ENCODE peak calls at places on chromosomes 16 and 17, in six cellular contexts. One of them, this sample, is unnamed.

GRCh38 chr17:68396795-68397536 is 60.3 kb downstream of the WIPI1 start:
- DNase-seq in left ventricle myocardium inferior: no peak
- DNase-seq in fibroblast of pulmonary artery: no peak
- DNase-seq in foreskin fibroblast: no peak
- DNase-seq in kidney: no peak
- DNase-seq in IMR-90: no peak
- DNase-seq in this sample: no peak

GRCh38 chr17:19904924-19905323 is 37.2 kb upstream of the ULK2 start:
- DNase-seq in left ventricle myocardium inferior: peak
- DNase-seq in fibroblast of pulmonary artery: no peak
- DNase-seq in foreskin fibroblast: no peak
- DNase-seq in kidney: no peak
- DNase-seq in IMR-90: no peak
- DNase-seq in this sample: no peak

GRCh38 chr16:81997738-81998137 is 13.5 kb downstream of the SDR42E1 start:
- DNase-seq in left ventricle myocardium inferior: no peak
- DNase-seq in fibroblast of pulmonary artery: peak
- DNase-seq in foreskin fibroblast: peak
- DNase-seq in kidney: no peak
- DNase-seq in IMR-90: peak
- DNase-seq in this sample: peak

GRCh38 chr17:49061524-49061943 is 64.3 kb downstream of the IGF2BP1 start:
- DNase-seq in left ventricle myocardium inferior: no peak
- DNase-seq in fibroblast of pulmonary artery: peak
- DNase-seq in foreskin fibroblast: no peak
- DNase-seq in kidney: no peak
- DNase-seq in IMR-90: peak
- DNase-seq in this sample: peak

GRCh38 chr16:2692948-2693651 is 10.8 kb downstream of the KCTD5 start:
- DNase-seq in left ventricle myocardium inferior: no peak
- DNase-seq in fibroblast of pulmonary artery: no peak
- DNase-seq in foreskin fibroblast: peak
- DNase-seq in kidney: peak
- DNase-seq in IMR-90: peak
- DNase-seq in this sample: peak

GRCh38 chr17:75011788-75012319 is 616 bp upstream of the MRPL58 start:
- DNase-seq in left ventricle myocardium inferior: peak
- DNase-seq in fibroblast of pulmonary artery: peak
- DNase-seq in foreskin fibroblast: peak
- DNase-seq in kidney: peak
- DNase-seq in IMR-90: peak
- DNase-seq in this sample: peak

GRCh38 chr17:7466644-7467341 is 12.6 kb downstream of the ZBTB4 start:
- DNase-seq in left ventricle myocardium inferior: peak
- DNase-seq in fibroblast of pulmonary artery: peak
- DNase-seq in foreskin fibroblast: peak
- DNase-seq in kidney: peak
- DNase-seq in IMR-90: peak
- DNase-seq in this sample: peak

GRCh38 chr17:40598928-40599627 is 33.8 kb upstream of the CCR7 start:
- DNase-seq in left ventricle myocardium inferior: no peak
- DNase-seq in fibroblast of pulmonary artery: peak
- DNase-seq in foreskin fibroblast: no peak
- DNase-seq in kidney: peak
- DNase-seq in IMR-90: peak
- DNase-seq in this sample: peak

GRCh38 chr17:82497483-82498405 is 21.8 kb upstream of the FOXK2 start:
- DNase-seq in left ventricle myocardium inferior: no peak
- DNase-seq in fibroblast of pulmonary artery: peak
- DNase-seq in foreskin fibroblast: peak
- DNase-seq in kidney: no peak
- DNase-seq in IMR-90: peak
- DNase-seq in this sample: peak

GRCh38 chr17:55717898-55718735 is 4.5 kb downstream of the TMEM100 start:
- DNase-seq in left ventricle myocardium inferior: peak
- DNase-seq in fibroblast of pulmonary artery: peak
- DNase-seq in foreskin fibroblast: peak
- DNase-seq in kidney: no peak
- DNase-seq in IMR-90: peak
- DNase-seq in this sample: peak

GRCh38 chr17:37829446-37830142 is 84.7 kb upstream of the HNF1B start:
- DNase-seq in left ventricle myocardium inferior: no peak
- DNase-seq in fibroblast of pulmonary artery: no peak
- DNase-seq in foreskin fibroblast: no peak
- DNase-seq in kidney: no peak
- DNase-seq in IMR-90: no peak
- DNase-seq in this sample: no peak

GRCh38 chr16:56401482-56401881 is 23.9 kb downstream of the AMFR start:
- DNase-seq in left ventricle myocardium inferior: no peak
- DNase-seq in fibroblast of pulmonary artery: no peak
- DNase-seq in foreskin fibroblast: no peak
- DNase-seq in kidney: no peak
- DNase-seq in IMR-90: no peak
- DNase-seq in this sample: no peak

GRCh38 chr17:60573139-60573975 is 26.6 kb upstream of the PPM1D start:
- DNase-seq in left ventricle myocardium inferior: no peak
- DNase-seq in fibroblast of pulmonary artery: peak
- DNase-seq in foreskin fibroblast: peak
- DNase-seq in kidney: no peak
- DNase-seq in IMR-90: peak
- DNase-seq in this sample: peak

GRCh38 chr16:10879681-10880589 is 2.9 kb downstream of the CIITA start:
- DNase-seq in left ventricle myocardium inferior: no peak
- DNase-seq in fibroblast of pulmonary artery: no peak
- DNase-seq in foreskin fibroblast: no peak
- DNase-seq in kidney: no peak
- DNase-seq in IMR-90: no peak
- DNase-seq in this sample: no peak

GRCh38 chr17:80559688-80560290 is 15.2 kb downstream of the RPTOR start:
- DNase-seq in left ventricle myocardium inferior: no peak
- DNase-seq in fibroblast of pulmonary artery: peak
- DNase-seq in foreskin fibroblast: peak
- DNase-seq in kidney: no peak
- DNase-seq in IMR-90: peak
- DNase-seq in this sample: peak

GRCh38 chr17:49249292-49249794 is 18.8 kb upstream of the PHOSPHO1 start:
- DNase-seq in left ventricle myocardium inferior: peak
- DNase-seq in fibroblast of pulmonary artery: peak
- DNase-seq in foreskin fibroblast: peak
- DNase-seq in kidney: peak
- DNase-seq in IMR-90: no peak
- DNase-seq in this sample: peak

GRCh38 chr17:5783851-5784250 is 199.5 kb upstream of the NLRP1 start:
- DNase-seq in left ventricle myocardium inferior: no peak
- DNase-seq in fibroblast of pulmonary artery: no peak
- DNase-seq in foreskin fibroblast: no peak
- DNase-seq in kidney: no peak
- DNase-seq in IMR-90: no peak
- DNase-seq in this sample: no peak

GRCh38 chr16:78675312-78675711 is 575.9 kb downstream of the WWOX start:
- DNase-seq in left ventricle myocardium inferior: no peak
- DNase-seq in fibroblast of pulmonary artery: no peak
- DNase-seq in foreskin fibroblast: peak
- DNase-seq in kidney: no peak
- DNase-seq in IMR-90: peak
- DNase-seq in this sample: peak

GRCh38 chr17:41329279-41329925 is 13.9 kb upstream of the KRTAP17-1 start:
- DNase-seq in left ventricle myocardium inferior: no peak
- DNase-seq in fibroblast of pulmonary artery: peak
- DNase-seq in foreskin fibroblast: peak
- DNase-seq in kidney: no peak
- DNase-seq in IMR-90: peak
- DNase-seq in this sample: peak

GRCh38 chr16:72501739-72502653 is 330.0 kb upstream of the PMFBP1 start:
- DNase-seq in left ventricle myocardium inferior: peak
- DNase-seq in fibroblast of pulmonary artery: peak
- DNase-seq in foreskin fibroblast: peak
- DNase-seq in kidney: no peak
- DNase-seq in IMR-90: peak
- DNase-seq in this sample: peak

GRCh38 chr16:56347670-56348069 is 77.7 kb downstream of the AMFR start:
- DNase-seq in left ventricle myocardium inferior: no peak
- DNase-seq in fibroblast of pulmonary artery: no peak
- DNase-seq in foreskin fibroblast: no peak
- DNase-seq in kidney: peak
- DNase-seq in IMR-90: no peak
- DNase-seq in this sample: no peak

GRCh38 chr17:60442271-60443201 is 20.2 kb downstream of the CHCT1 start:
- DNase-seq in left ventricle myocardium inferior: no peak
- DNase-seq in fibroblast of pulmonary artery: peak
- DNase-seq in foreskin fibroblast: peak
- DNase-seq in kidney: no peak
- DNase-seq in IMR-90: peak
- DNase-seq in this sample: peak

GRCh38 chr17:28370744-28371103 is 617 bp upstream of the VTN start:
- DNase-seq in left ventricle myocardium inferior: no peak
- DNase-seq in fibroblast of pulmonary artery: no peak
- DNase-seq in foreskin fibroblast: no peak
- DNase-seq in kidney: no peak
- DNase-seq in IMR-90: no peak
- DNase-seq in this sample: no peak

DNA sequence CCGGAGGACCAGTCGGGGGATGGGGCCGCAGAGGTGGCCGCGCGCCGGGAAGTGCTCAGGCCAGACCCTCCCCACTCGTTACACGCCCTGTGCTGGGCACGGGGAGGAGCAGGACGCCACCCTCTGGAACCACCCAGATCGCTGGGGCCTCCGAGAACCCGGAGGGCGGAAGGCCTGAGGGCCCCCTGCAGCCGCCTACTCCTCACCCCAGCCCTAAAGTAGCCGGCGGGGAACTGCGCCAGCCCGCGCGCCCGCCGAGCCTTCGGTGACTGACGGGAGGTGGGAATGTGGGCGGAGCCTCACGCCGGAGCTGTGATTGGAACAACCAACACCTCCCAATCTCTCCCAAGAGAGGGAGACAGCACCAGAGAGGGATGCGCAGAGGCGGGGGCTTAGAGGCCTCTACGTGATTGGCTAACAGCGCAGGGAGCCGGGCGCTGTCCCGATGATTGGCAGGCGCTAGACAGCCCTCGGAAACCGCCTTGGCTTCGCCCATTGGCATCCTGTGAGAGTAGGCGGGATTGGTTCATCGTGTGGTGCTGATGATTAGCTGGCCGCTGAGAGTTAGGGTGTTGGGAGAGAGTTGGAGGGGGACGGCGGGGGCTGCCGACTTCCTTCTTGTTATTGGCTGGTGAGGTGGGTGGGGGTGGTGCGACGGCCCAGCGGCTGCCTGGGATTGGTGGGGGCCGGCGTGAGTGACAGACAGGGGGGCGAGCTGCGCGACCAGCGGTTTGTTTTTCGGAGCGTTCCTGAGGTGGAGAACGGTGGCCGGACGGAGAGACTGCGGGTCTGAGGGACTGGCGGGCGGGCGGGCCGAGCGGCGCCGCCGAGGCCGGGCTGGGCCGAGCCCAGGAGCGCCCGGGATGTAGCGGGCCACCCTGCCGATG is at the start of gene MAP3K3:
- DNase-seq in left ventricle myocardium inferior: peak
- DNase-seq in fibroblast of pulmonary artery: peak
- DNase-seq in foreskin fibroblast: peak
- DNase-seq in kidney: peak
- DNase-seq in IMR-90: peak
- DNase-seq in this sample: peak
- TF ChIP-seq CTCF in left ventricle myocardium inferior: peak
- TF ChIP-seq CTCF in fibroblast of pulmonary artery: no peak
- TF ChIP-seq CTCF in foreskin fibroblast: peak
- TF ChIP-seq CTCF in kidney: no peak
- TF ChIP-seq CTCF in IMR-90: peak
- TF ChIP-seq CTCF in this sample: peak

GRCh38 chr17:33292184-33292980 is 713 bp downstream of the ASIC2 start:
- DNase-seq in left ventricle myocardium inferior: no peak
- DNase-seq in fibroblast of pulmonary artery: peak
- DNase-seq in foreskin fibroblast: peak
- DNase-seq in kidney: peak
- DNase-seq in IMR-90: peak
- DNase-seq in this sample: peak

GRCh38 chr17:33288954-33289353 is 4.1 kb downstream of the ASIC2 start:
- DNase-seq in left ventricle myocardium inferior: no peak
- DNase-seq in fibroblast of pulmonary artery: no peak
- DNase-seq in foreskin fibroblast: no peak
- DNase-seq in kidney: no peak
- DNase-seq in IMR-90: no peak
- DNase-seq in this sample: no peak

GRCh38 chr17:33291248-33292183 is 1.6 kb downstream of the ASIC2 start:
- DNase-seq in left ventricle myocardium inferior: no peak
- DNase-seq in fibroblast of pulmonary artery: peak
- DNase-seq in foreskin fibroblast: peak
- DNase-seq in kidney: peak
- DNase-seq in IMR-90: peak
- DNase-seq in this sample: peak

GRCh38 chr17:33292981-33293867 is at the start of gene ASIC2:
- DNase-seq in left ventricle myocardium inferior: no peak
- DNase-seq in fibroblast of pulmonary artery: no peak
- DNase-seq in foreskin fibroblast: peak
- DNase-seq in kidney: peak
- DNase-seq in IMR-90: peak
- DNase-seq in this sample: no peak

GRCh38 chr17:33290156-33290697 is 2.9 kb downstream of the ASIC2 start:
- DNase-seq in left ventricle myocardium inferior: no peak
- DNase-seq in fibroblast of pulmonary artery: no peak
- DNase-seq in foreskin fibroblast: no peak
- DNase-seq in kidney: no peak
- DNase-seq in IMR-90: no peak
- DNase-seq in this sample: no peak
- H3K4me3 ChIP-seq in left ventricle myocardium inferior: no peak
- H3K4me3 ChIP-seq in fibroblast of pulmonary artery: no peak
- H3K4me3 ChIP-seq in foreskin fibroblast: no peak
- H3K4me3 ChIP-seq in kidney: no peak
- H3K4me3 ChIP-seq in IMR-90: no peak
- H3K4me3 ChIP-seq in this sample: no peak

GRCh38 chr17:17722081-17722905 is 41.0 kb downstream of the RAI1 start:
- DNase-seq in left ventricle myocardium inferior: no peak
- DNase-seq in fibroblast of pulmonary artery: no peak
- DNase-seq in foreskin fibroblast: peak
- DNase-seq in kidney: no peak
- DNase-seq in IMR-90: peak
- DNase-seq in this sample: no peak
- TF ChIP-seq CTCF in left ventricle myocardium inferior: no peak
- TF ChIP-seq CTCF in fibroblast of pulmonary artery: no peak
- TF ChIP-seq CTCF in foreskin fibroblast: no peak
- TF ChIP-seq CTCF in kidney: no peak
- TF ChIP-seq CTCF in IMR-90: no peak
- TF ChIP-seq CTCF in this sample: no peak

DNA sequence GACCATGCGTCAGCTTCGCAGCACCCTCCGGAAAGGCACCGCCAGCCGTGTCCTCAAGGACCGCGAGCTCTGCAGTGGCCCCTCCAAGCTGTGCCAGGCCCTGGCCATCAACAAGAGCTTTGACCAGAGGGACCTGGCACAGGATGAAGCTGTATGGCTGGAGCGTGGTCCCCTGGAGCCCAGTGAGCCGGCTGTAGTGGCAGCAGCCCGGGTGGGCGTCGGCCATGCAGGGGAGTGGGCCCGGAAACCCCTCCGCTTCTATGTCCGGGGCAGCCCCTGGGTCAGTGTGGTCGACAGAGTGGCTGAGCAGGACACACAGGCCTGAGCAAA is 7.4 kb downstream of the MPG start:
- DNase-seq in left ventricle myocardium inferior: no peak
- DNase-seq in fibroblast of pulmonary artery: no peak
- DNase-seq in foreskin fibroblast: no peak
- DNase-seq in kidney: no peak
- DNase-seq in IMR-90: no peak
- DNase-seq in this sample: no peak
- H3K4me3 ChIP-seq in left ventricle myocardium inferior: no peak
- H3K4me3 ChIP-seq in fibroblast of pulmonary artery: no peak
- H3K4me3 ChIP-seq in foreskin fibroblast: no peak
- H3K4me3 ChIP-seq in kidney: no peak
- H3K4me3 ChIP-seq in IMR-90: no peak
- H3K4me3 ChIP-seq in this sample: no peak

This sample was measured in fibroblast of villous mesenchyme.